ENCODE peak calls at places on chromosomes 2 and 18, in ten cellular contexts. X, C, T, I, U, Z, N, B, O and W are unnamed samples.

GRCh38 chr2:118881490-118882129 is 34.2 kb upstream of the EN1 start:
- DNase-seq in X (peak), C (peak), T (no peak), I (peak), U (peak), Z (peak), N (peak), B (peak), O (peak), W (peak)

GRCh38 chr2:24779121-24779520 is 14.1 kb downstream of the PTRHD1 start:
- DNase-seq in X (no peak), C (no peak), T (no peak), I (no peak), U (no peak), Z (no peak), N (no peak), B (no peak), O (no peak), W (no peak)

GRCh38 chr2:56009758-56010534 is 86.4 kb upstream of the EFEMP1 start:
- DNase-seq in X (peak), C (peak), T (no peak), I (peak), U (peak), Z (peak), N (peak), B (peak), O (no peak), W (peak)

GRCh38 chr18:71625691-71626090 is 918.5 kb downstream of the CBLN2 start:
- DNase-seq in X (no peak), C (no peak), T (no peak), I (no peak), U (no peak), Z (no peak), N (no peak), B (no peak), O (no peak), W (no peak)

GRCh38 chr18:56795381-56795780 is 144.2 kb downstream of the WDR7 start:
- DNase-seq in X (no peak), C (no peak), T (peak), I (peak), U (peak), Z (peak), N (peak), B (peak), O (no peak), W (no peak)

GRCh38 chr2:120913972-120914838 is 178.5 kb downstream of the GLI2 start:
- DNase-seq in X (no peak), C (no peak), T (no peak), I (no peak), U (no peak), Z (no peak), N (no peak), B (no peak), O (no peak), W (no peak)

GRCh38 chr18:58937204-58937603 is 72.5 kb downstream of the ZNF532 start:
- DNase-seq in X (peak), C (no peak), T (peak), I (peak), U (peak), Z (peak), N (peak), B (peak), O (no peak), W (peak)

GRCh38 chr18:58527116-58528010 is 101.5 kb downstream of the ALPK2 start:
- DNase-seq in X (peak), C (no peak), T (no peak), I (peak), U (peak), Z (peak), N (no peak), B (peak), O (no peak), W (no peak)

GRCh38 chr18:48027401-48027931 is 97.0 kb upstream of the SMAD2 start:
- DNase-seq in X (no peak), C (no peak), T (no peak), I (no peak), U (no peak), Z (no peak), N (no peak), B (peak), O (no peak), W (peak)

GRCh38 chr18:74598350-74599001 is 806 bp downstream of the ZNF407 start:
- DNase-seq in X (peak), C (peak), T (no peak), I (peak), U (peak), Z (peak), N (peak), B (peak), O (peak), W (peak)

GRCh38 chr2:74472086-74472944 is at the start of gene MRPL53:
- DNase-seq in X (peak), C (peak), T (peak), I (peak), U (peak), Z (peak), N (peak), B (peak), O (peak), W (peak)

GRCh38 chr2:20524412-20525040 is 77.7 kb downstream of the RHOB start:
- DNase-seq in X (no peak), C (no peak), T (no peak), I (no peak), U (peak), Z (peak), N (no peak), B (peak), O (no peak), W (no peak)

GRCh38 chr2:196131949-196132925 is 39.1 kb downstream of the STK17B start:
- DNase-seq in X (no peak), C (no peak), T (no peak), I (peak), U (peak), Z (peak), N (no peak), B (peak), O (no peak), W (peak)

GRCh38 chr2:71675296-71675695 is 221.9 kb downstream of the DYSF start:
- DNase-seq in X (no peak), C (peak), T (no peak), I (no peak), U (no peak), Z (no peak), N (no peak), B (no peak), O (no peak), W (peak)

GRCh38 chr2:41722668-41723369 is 325.0 kb upstream of the PKDCC start:
- DNase-seq in X (peak), C (no peak), T (no peak), I (no peak), U (peak), Z (peak), N (no peak), B (peak), O (no peak), W (peak)

GRCh38 chr2:108139521-108139920 is 100.2 kb upstream of the SULT1C3 start:
- DNase-seq in X (peak), C (no peak), T (peak), I (peak), U (peak), Z (peak), N (no peak), B (peak), O (no peak), W (peak)

GRCh38 chr2:69683170-69683971 is 39.8 kb upstream of the AAK1 start:
- DNase-seq in X (peak), C (no peak), T (peak), I (peak), U (peak), Z (peak), N (peak), B (peak), O (no peak), W (peak)

GRCh38 chr2:183093857-183094657 is 15.5 kb downstream of the DUSP19 start:
- DNase-seq in X (peak), C (no peak), T (no peak), I (peak), U (peak), Z (peak), N (peak), B (peak), O (no peak), W (peak)

GRCh38 chr2:196696423-196697073 is 57.0 kb downstream of the CCDC150 start:
- DNase-seq in X (peak), C (no peak), T (peak), I (peak), U (peak), Z (peak), N (peak), B (peak), O (no peak), W (peak)

GRCh38 chr2:191657977-191658376 is 20.0 kb upstream of the NABP1 start:
- DNase-seq in X (peak), C (no peak), T (no peak), I (peak), U (peak), Z (peak), N (peak), B (peak), O (no peak), W (no peak)

GRCh38 chr2:218999881-219000568 is 6.8 kb upstream of the CRYBA2 start:
- DNase-seq in X (no peak), C (peak), T (no peak), I (no peak), U (no peak), Z (no peak), N (no peak), B (no peak), O (no peak), W (no peak)

GRCh38 chr2:40032650-40033319 is 253.7 kb upstream of the THUMPD2 start:
- DNase-seq in X (peak), C (no peak), T (no peak), I (peak), U (peak), Z (peak), N (peak), B (peak), O (no peak), W (peak)

GRCh38 chr2:42754021-42754775 is 9.7 kb downstream of the OXER1 start:
- DNase-seq in X (no peak), C (no peak), T (no peak), I (no peak), U (no peak), Z (peak), N (no peak), B (peak), O (no peak), W (no peak)

GRCh38 chr2:129396980-129397599 is 582.4 kb upstream of the RAB6C start:
- DNase-seq in X (no peak), C (no peak), T (no peak), I (peak), U (peak), Z (peak), N (peak), B (peak), O (no peak), W (peak)

GRCh38 chr2:241774419-241775222 is 2.0 kb upstream of the GAL3ST2 start:
- DNase-seq in X (peak), C (peak), T (peak), I (peak), U (peak), Z (peak), N (peak), B (peak), O (no peak), W (peak)

GRCh38 chr18:13381907-13382682 is 163.5 kb downstream of the LDLRAD4 start:
- DNase-seq in X (peak), C (peak), T (peak), I (no peak), U (peak), Z (peak), N (no peak), B (peak), O (no peak), W (no peak)

GRCh38 chr2:54728669-54729120 is 5.2 kb downstream of the EML6 start:
- DNase-seq in X (peak), C (no peak), T (peak), I (peak), U (peak), Z (peak), N (peak), B (peak), O (no peak), W (peak)

GRCh38 chr2:70133127-70133452 is 45.8 kb downstream of the PCBP1 start:
- DNase-seq in X (no peak), C (no peak), T (no peak), I (no peak), U (no peak), Z (no peak), N (no peak), B (no peak), O (no peak), W (no peak)